ENCODE peak calls at places on chromosomes 16 and 17, in seven cellular contexts. S is neuronal stem cell, M is H9, E is IMR-90, Z is mesenchymal stem cell, O is H1, H is trophoblast cell. P is an unnamed sample.

GRCh38 chr17:51128089-51128488 is 7.4 kb upstream of the SPAG9 start:
- DNase-seq in S (no peak), M (peak; percentile 39), E (no peak), Z (peak; percentile 45), O (no peak), H (no peak), P (peak; percentile 57)

GRCh38 chr17:10013360-10014112 is 108.5 kb upstream of the RCVRN start:
- DNase-seq in S (no peak), M (no peak), E (peak; percentile 66), Z (peak; percentile 80), O (no peak), H (no peak), P (no peak)

GRCh38 chr17:75861927-75862317 is 6.8 kb upstream of the WBP2 start:
- DNase-seq in S (no peak), M (no peak), E (no peak), Z (peak; percentile 81), O (no peak), H (no peak), P (no peak)

GRCh38 chr17:74978240-74978639 is 5.7 kb upstream of the HID1 start:
- DNase-seq in S (no peak), M (no peak), E (no peak), Z (no peak), O (no peak), H (no peak), P (no peak)

GRCh38 chr17:82257473-82257872 is 16.0 kb downstream of the CSNK1D start:
- DNase-seq in S (no peak), M (peak; percentile 83), E (no peak), Z (no peak), O (no peak), H (peak; percentile 44), P (peak; percentile 73)

GRCh38 chr17:83201206-83202001 is 122.0 kb downstream of the METRNL start:
- DNase-seq in S (no peak), M (no peak), E (no peak), Z (no peak), O (no peak), H (no peak), P (no peak)

GRCh38 chr17:67278363-67278762 is 33.4 kb upstream of the HELZ start:
- DNase-seq in S (no peak), M (no peak), E (no peak), Z (no peak), O (no peak), H (no peak), P (no peak)

GRCh38 chr17:81242421-81243332 is 3.6 kb downstream of the NDUFAF8 start:
- DNase-seq in S (no peak), M (no peak), E (no peak), Z (no peak), O (no peak), H (no peak), P (no peak)

GRCh38 chr17:1786708-1787107 is 24.8 kb downstream of the SERPINF1 start:
- DNase-seq in S (no peak), M (no peak), E (peak; percentile 16), Z (no peak), O (no peak), H (no peak), P (no peak)

GRCh38 chr16:12271006-12271405 is 294.5 kb downstream of the SNX29 start:
- DNase-seq in S (peak; percentile 9), M (peak; percentile 69), E (peak; percentile 32), Z (peak; percentile 38), O (peak; percentile 31), H (peak; percentile 54), P (peak; percentile 79)

GRCh38 chr17:42133461-42134041 is 10.9 kb downstream of the HSPB9 start:
- DNase-seq in S (no peak), M (no peak), E (no peak), Z (no peak), O (no peak), H (no peak), P (no peak)

GRCh38 chr16:13307861-13308260 is 406.5 kb downstream of the SHISA9 start:
- DNase-seq in S (no peak), M (no peak), E (no peak), Z (no peak), O (no peak), H (no peak), P (no peak)

GRCh38 chr16:57786632-57787518 is 15.4 kb downstream of the KIFC3 start:
- DNase-seq in S (no peak), M (no peak), E (peak; percentile 52), Z (no peak), O (no peak), H (no peak), P (no peak)

GRCh38 chr17:66571745-66572144 is 263.2 kb upstream of the CACNG5 start:
- DNase-seq in S (no peak), M (peak; percentile 8), E (no peak), Z (no peak), O (no peak), H (no peak), P (no peak)

DNA sequence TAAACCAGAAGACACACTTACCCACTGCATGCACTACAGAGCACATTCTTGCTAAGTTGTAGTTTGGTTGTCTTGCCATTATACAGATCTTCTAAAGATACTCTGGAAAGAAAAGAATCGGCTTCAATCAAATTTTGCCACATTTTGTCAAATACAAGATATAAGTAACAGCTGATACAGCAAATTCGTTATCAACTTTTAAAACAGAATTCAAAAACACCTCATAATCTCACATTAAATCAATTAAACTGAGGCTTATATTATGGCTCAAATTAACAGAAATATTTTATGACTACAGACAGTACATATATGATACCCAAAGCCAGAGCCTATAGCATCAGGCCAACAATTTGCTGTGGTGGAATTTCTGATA is 5.4 kb downstream of the DNAJA2 start:
- DNase-seq in S (no peak), M (no peak), E (no peak), Z (no peak), O (no peak), H (no peak), P (no peak)
- H3K18ac ChIP-seq in S (no peak overlapping the region), M (no peak overlapping the region), E (no peak overlapping the region), Z (no peak overlapping the region), O (no peak overlapping the region), H (no peak overlapping the region), P (no peak overlapping the region)

DNA sequence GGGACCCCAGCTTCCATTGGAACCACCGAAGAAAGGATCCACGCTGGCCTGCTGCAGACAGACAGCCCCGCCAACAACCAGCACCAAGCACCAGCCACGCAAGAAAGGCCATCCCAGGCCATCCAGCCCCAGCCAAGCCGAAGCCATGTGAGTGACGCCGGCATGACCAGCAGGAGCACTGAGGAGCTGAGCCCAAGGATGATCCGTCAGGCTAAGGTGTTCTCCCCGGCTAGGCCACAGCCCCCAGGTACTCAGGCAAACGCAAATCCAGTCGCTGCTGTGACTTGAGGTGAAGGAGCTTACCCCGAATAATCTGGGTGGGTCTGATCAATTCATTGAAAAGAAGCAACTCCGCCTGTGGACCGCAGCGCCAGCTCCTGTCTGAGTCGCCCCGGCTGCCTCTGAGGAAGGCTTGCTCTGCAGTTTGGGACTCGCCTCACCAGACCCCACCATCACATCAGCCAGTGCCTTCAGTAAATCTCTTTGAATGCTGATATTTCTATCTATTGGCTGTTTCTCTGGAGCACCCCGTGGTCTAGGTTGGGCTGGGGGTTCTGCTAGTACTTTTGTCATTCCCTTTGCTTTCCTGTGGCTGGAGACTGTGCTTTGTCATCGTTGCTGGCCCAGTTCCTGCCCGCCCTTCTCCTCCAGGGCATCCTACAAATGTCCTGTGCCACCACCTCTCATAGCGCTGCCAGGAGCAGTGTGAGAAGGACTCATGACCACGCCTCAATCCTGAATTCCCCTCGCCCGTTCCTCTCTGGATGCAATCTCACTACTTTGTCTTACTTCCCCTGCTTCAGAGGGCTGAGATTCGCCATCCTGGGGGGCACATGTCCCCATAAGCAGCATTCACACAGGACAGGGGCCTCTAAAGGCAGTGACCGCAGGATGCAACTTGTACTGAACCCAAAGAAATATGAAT is 8.1 kb upstream of the CBX2 start:
- DNase-seq in S (no peak), M (no peak), E (no peak), Z (no peak), O (no peak), H (no peak), P (no peak)
- H3K18ac ChIP-seq in S (peak overlapping the region; percentile 18), M (no peak overlapping the region), E (no peak overlapping the region), Z (no peak overlapping the region), O (no peak overlapping the region), H (no peak overlapping the region), P (no peak overlapping the region)

GRCh38 chr17:79810138-79811027 is 13.5 kb upstream of the CBX8 start:
- DNase-seq in S (no peak), M (peak; percentile 94), E (peak; percentile 76), Z (peak; percentile 77), O (no peak), H (peak; percentile 64), P (peak; percentile 88)
- H3K18ac ChIP-seq in S (peak overlapping the region; percentile 96), M (peak overlapping the region; percentile 99), E (no peak overlapping the region), Z (no peak overlapping the region), O (no peak overlapping the region), H (peak overlapping the region; percentile 9), P (no peak overlapping the region)

DNA sequence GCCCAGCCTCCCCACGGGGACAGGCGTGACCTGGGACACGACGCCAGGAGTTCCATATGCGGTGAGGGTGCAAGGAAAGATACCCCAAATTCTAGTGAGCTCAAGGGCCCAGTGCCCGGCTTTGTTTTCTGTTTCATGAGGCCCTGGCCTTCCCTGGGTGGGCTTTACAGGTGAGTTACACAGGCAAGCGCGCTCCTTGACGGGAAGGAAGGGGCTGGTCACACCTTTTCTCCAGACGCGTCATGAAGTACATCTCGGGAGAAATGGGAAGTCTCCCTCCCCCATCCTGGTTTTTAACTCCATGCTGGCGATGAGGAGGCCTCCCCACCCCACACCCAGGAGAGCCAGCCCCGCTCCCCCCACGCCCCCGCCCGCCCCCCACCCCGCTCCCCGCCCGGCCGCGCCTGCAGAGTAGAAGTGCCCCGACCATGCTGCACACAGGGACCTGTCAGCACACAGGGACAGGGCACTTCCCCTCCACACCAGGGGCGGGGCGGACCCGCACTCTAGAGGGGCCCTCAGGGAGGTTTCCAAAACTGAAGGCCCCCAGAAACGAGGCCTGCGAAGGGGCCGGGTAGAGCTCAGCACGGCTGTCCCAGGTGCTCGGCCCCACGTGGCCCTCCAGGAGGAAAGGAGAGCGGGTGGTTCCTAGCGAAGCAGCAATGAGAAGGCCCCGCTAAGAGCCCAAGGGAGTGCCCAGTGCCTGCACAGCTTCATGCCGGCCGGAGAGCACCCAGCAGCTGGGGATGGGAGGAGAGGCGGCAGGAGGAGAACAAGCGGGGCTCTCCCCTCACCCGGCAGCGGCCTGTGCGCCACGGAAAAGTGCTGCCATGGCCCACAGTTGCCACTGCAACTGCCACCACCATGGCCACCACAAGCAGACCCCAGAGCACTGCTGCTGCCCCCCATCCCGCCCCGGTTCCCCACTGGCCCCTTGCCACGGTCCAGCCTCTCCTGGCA is 7.7 kb downstream of the CYB561 start:
- DNase-seq in S (no peak), M (no peak), E (no peak), Z (no peak), O (no peak), H (no peak), P (no peak)
- H3K18ac ChIP-seq in S (no peak overlapping the region), M (no peak overlapping the region), E (no peak overlapping the region), Z (no peak overlapping the region), O (peak overlapping the region; percentile 48), H (no peak overlapping the region), P (no peak overlapping the region)

P was measured in mesendoderm.